ENCODE peak calls at places on chromosomes 13 and 19, in nine cellular contexts. One of them, this sample, is unnamed.

GRCh38 chr19:1251503-1252220 is 3.3 kb downstream of the MIDN start:
- DNase-seq in A549: no peak
- DNase-seq in coronary artery: no peak
- DNase-seq in AG09319: no peak
- DNase-seq in transverse colon: peak; percentile 52
- DNase-seq in OCI-LY7: peak; percentile 71
- DNase-seq in SK-N-SH: peak; percentile 65
- DNase-seq in esophagus squamous epithelium: peak; percentile 59
- DNase-seq in GM23338: no peak
- DNase-seq in this sample: no peak

GRCh38 chr13:106905380-106906259 is 337.7 kb upstream of the ARGLU1 start:
- DNase-seq in A549: no peak
- DNase-seq in coronary artery: no peak
- DNase-seq in AG09319: no peak
- DNase-seq in transverse colon: no peak
- DNase-seq in OCI-LY7: no peak
- DNase-seq in SK-N-SH: no peak
- DNase-seq in esophagus squamous epithelium: no peak
- DNase-seq in GM23338: no peak
- DNase-seq in this sample: no peak

GRCh38 chr19:32437096-32437495 is 31.5 kb downstream of the DPY19L3 start:
- DNase-seq in A549: no peak
- DNase-seq in coronary artery: no peak
- DNase-seq in AG09319: no peak
- DNase-seq in transverse colon: no peak
- DNase-seq in OCI-LY7: no peak
- DNase-seq in SK-N-SH: no peak
- DNase-seq in esophagus squamous epithelium: no peak
- DNase-seq in GM23338: no peak
- DNase-seq in this sample: no peak

GRCh38 chr13:73610799-73611592 is 523.2 kb downstream of the KLF12 start:
- DNase-seq in A549: no peak
- DNase-seq in coronary artery: no peak
- DNase-seq in AG09319: no peak
- DNase-seq in transverse colon: no peak
- DNase-seq in OCI-LY7: no peak
- DNase-seq in SK-N-SH: no peak
- DNase-seq in esophagus squamous epithelium: no peak
- DNase-seq in GM23338: no peak
- DNase-seq in this sample: no peak

GRCh38 chr19:50916069-50916468 is 4.9 kb upstream of the KLK4 start:
- DNase-seq in A549: no peak
- DNase-seq in coronary artery: no peak
- DNase-seq in AG09319: no peak
- DNase-seq in transverse colon: no peak
- DNase-seq in OCI-LY7: no peak
- DNase-seq in SK-N-SH: no peak
- DNase-seq in esophagus squamous epithelium: no peak
- DNase-seq in GM23338: no peak
- DNase-seq in this sample: no peak

GRCh38 chr13:93145199-93145598 is 81.4 kb upstream of the GPC6 start:
- DNase-seq in A549: no peak
- DNase-seq in coronary artery: no peak
- DNase-seq in AG09319: no peak
- DNase-seq in transverse colon: no peak
- DNase-seq in OCI-LY7: no peak
- DNase-seq in SK-N-SH: no peak
- DNase-seq in esophagus squamous epithelium: no peak
- DNase-seq in GM23338: peak; percentile 37
- DNase-seq in this sample: no peak

GRCh38 chr13:98525852-98526512 is 50.9 kb downstream of the STK24 start:
- DNase-seq in A549: no peak
- DNase-seq in coronary artery: no peak
- DNase-seq in AG09319: no peak
- DNase-seq in transverse colon: no peak
- DNase-seq in OCI-LY7: no peak
- DNase-seq in SK-N-SH: no peak
- DNase-seq in esophagus squamous epithelium: no peak
- DNase-seq in GM23338: no peak
- DNase-seq in this sample: peak; percentile 37

GRCh38 chr13:110137677-110138008 is 169.3 kb downstream of the COL4A1 start:
- DNase-seq in A549: peak; percentile 56
- DNase-seq in coronary artery: no peak
- DNase-seq in AG09319: no peak
- DNase-seq in transverse colon: peak; percentile 40
- DNase-seq in OCI-LY7: peak; percentile 10
- DNase-seq in SK-N-SH: peak; percentile 83
- DNase-seq in esophagus squamous epithelium: no peak
- DNase-seq in GM23338: no peak
- DNase-seq in this sample: peak; percentile 65

GRCh38 chr19:14158276-14159023 is 22.1 kb upstream of the ASF1B start:
- DNase-seq in A549: no peak
- DNase-seq in coronary artery: no peak
- DNase-seq in AG09319: no peak
- DNase-seq in transverse colon: no peak
- DNase-seq in OCI-LY7: no peak
- DNase-seq in SK-N-SH: no peak
- DNase-seq in esophagus squamous epithelium: no peak
- DNase-seq in GM23338: no peak
- DNase-seq in this sample: no peak

GRCh38 chr13:113152894-113153809 is 5.3 kb upstream of the PROZ start:
- DNase-seq in A549: no peak
- DNase-seq in coronary artery: peak; percentile 85
- DNase-seq in AG09319: no peak
- DNase-seq in transverse colon: peak; percentile 42
- DNase-seq in OCI-LY7: peak; percentile 4
- DNase-seq in SK-N-SH: peak; percentile 65
- DNase-seq in esophagus squamous epithelium: no peak
- DNase-seq in GM23338: peak; percentile 73
- DNase-seq in this sample: no peak

GRCh38 chr19:7386308-7386707 is 37.6 kb downstream of the ARHGEF18 start:
- DNase-seq in A549: peak; percentile 37
- DNase-seq in coronary artery: no peak
- DNase-seq in AG09319: no peak
- DNase-seq in transverse colon: no peak
- DNase-seq in OCI-LY7: no peak
- DNase-seq in SK-N-SH: no peak
- DNase-seq in esophagus squamous epithelium: no peak
- DNase-seq in GM23338: peak; percentile 52
- DNase-seq in this sample: no peak

GRCh38 chr19:40607311-40607871 is 6.2 kb downstream of the LTBP4 start:
- DNase-seq in A549: no peak
- DNase-seq in coronary artery: no peak
- DNase-seq in AG09319: no peak
- DNase-seq in transverse colon: peak; percentile 84
- DNase-seq in OCI-LY7: no peak
- DNase-seq in SK-N-SH: no peak
- DNase-seq in esophagus squamous epithelium: no peak
- DNase-seq in GM23338: peak; percentile 67
- DNase-seq in this sample: no peak

GRCh38 chr19:42115705-42116104 is 16.5 kb downstream of the POU2F2 start:
- DNase-seq in A549: no peak
- DNase-seq in coronary artery: no peak
- DNase-seq in AG09319: no peak
- DNase-seq in transverse colon: no peak
- DNase-seq in OCI-LY7: peak; percentile 53
- DNase-seq in SK-N-SH: no peak
- DNase-seq in esophagus squamous epithelium: no peak
- DNase-seq in GM23338: no peak
- DNase-seq in this sample: no peak

GRCh38 chr19:55620410-55620809 is 4.0 kb downstream of the ZNF784 start:
- DNase-seq in A549: no peak
- DNase-seq in coronary artery: no peak
- DNase-seq in AG09319: no peak
- DNase-seq in transverse colon: no peak
- DNase-seq in OCI-LY7: no peak
- DNase-seq in SK-N-SH: no peak
- DNase-seq in esophagus squamous epithelium: no peak
- DNase-seq in GM23338: no peak
- DNase-seq in this sample: no peak

GRCh38 chr19:52296773-52297600 is at the start of gene ZNF480:
- DNase-seq in A549: peak; percentile 63
- DNase-seq in coronary artery: peak; percentile 84
- DNase-seq in AG09319: peak; percentile 46
- DNase-seq in transverse colon: peak; percentile 89
- DNase-seq in OCI-LY7: peak; percentile 88
- DNase-seq in SK-N-SH: peak; percentile 93
- DNase-seq in esophagus squamous epithelium: peak; percentile 42
- DNase-seq in GM23338: peak; percentile 89
- DNase-seq in this sample: peak; percentile 79
- TF ChIP-seq CTCF in A549: no peak
- TF ChIP-seq CTCF in coronary artery: no peak
- TF ChIP-seq CTCF in AG09319: peak; percentile 12
- TF ChIP-seq CTCF in transverse colon: no peak
- TF ChIP-seq CTCF in OCI-LY7: no peak
- TF ChIP-seq CTCF in SK-N-SH: peak; percentile 19
- TF ChIP-seq CTCF in esophagus squamous epithelium: peak; percentile 26
- TF ChIP-seq CTCF in GM23338: no peak
- TF ChIP-seq CTCF in this sample: no peak

DNA sequence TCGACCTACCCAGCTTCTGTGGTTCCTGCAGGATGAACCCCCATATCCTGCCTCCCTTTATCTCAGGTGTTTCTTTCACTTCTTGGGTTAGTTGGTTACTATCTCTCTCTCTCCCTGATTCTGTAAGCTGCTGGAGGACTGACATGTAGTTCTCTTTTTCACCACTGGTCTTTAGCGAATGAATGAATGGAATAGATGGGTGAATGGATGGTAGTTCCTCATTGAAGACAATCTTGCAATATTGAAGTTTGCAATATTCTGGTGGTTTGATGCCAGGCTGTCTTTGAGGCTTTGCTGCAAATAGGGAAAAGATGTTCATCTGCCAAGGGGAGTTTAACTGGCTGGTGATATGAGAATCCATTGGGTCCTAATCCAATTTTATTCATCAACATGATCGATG is 120.2 kb downstream of the UBL3 start:
- DNase-seq in A549: no peak
- DNase-seq in coronary artery: no peak
- DNase-seq in AG09319: no peak
- DNase-seq in transverse colon: no peak
- DNase-seq in OCI-LY7: no peak
- DNase-seq in SK-N-SH: no peak
- DNase-seq in esophagus squamous epithelium: no peak
- DNase-seq in GM23338: peak; percentile 27
- DNase-seq in this sample: no peak
- TF ChIP-seq CTCF in A549: no peak
- TF ChIP-seq CTCF in coronary artery: no peak
- TF ChIP-seq CTCF in AG09319: no peak
- TF ChIP-seq CTCF in transverse colon: no peak
- TF ChIP-seq CTCF in OCI-LY7: peak; percentile 48
- TF ChIP-seq CTCF in SK-N-SH: peak; percentile 19
- TF ChIP-seq CTCF in esophagus squamous epithelium: no peak
- TF ChIP-seq CTCF in GM23338: peak; percentile 47
- TF ChIP-seq CTCF in this sample: no peak

GRCh38 chr13:69458013-69458412 is 649.6 kb upstream of the ATXN8OS start:
- DNase-seq in A549: no peak
- DNase-seq in coronary artery: no peak
- DNase-seq in AG09319: no peak
- DNase-seq in transverse colon: no peak
- DNase-seq in OCI-LY7: no peak
- DNase-seq in SK-N-SH: peak; percentile 39
- DNase-seq in esophagus squamous epithelium: no peak
- DNase-seq in GM23338: no peak
- DNase-seq in this sample: no peak

DNA sequence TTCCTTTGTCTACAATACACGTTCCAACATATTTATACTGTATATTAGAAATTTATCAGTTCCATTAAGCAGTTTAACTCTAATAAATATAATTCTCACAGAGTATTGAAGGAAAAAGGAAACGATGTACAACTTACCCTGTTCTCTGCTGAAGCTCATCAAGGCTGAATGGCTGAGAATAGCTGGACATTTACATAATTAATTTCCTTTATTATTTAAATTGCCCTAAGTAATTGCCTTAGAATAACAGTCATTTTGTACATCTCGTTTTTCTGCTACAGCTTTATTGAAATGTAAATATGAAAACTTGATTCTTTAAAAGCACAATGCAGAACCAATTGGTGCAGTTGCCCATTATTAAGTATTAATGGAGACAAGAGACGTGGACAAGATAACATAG is 648.3 kb upstream of the ATXN8OS start:
- DNase-seq in A549: no peak
- DNase-seq in coronary artery: no peak
- DNase-seq in AG09319: no peak
- DNase-seq in transverse colon: no peak
- DNase-seq in OCI-LY7: no peak
- DNase-seq in SK-N-SH: no peak
- DNase-seq in esophagus squamous epithelium: no peak
- DNase-seq in GM23338: no peak
- DNase-seq in this sample: no peak
- TF ChIP-seq CTCF in A549: no peak
- TF ChIP-seq CTCF in coronary artery: no peak
- TF ChIP-seq CTCF in AG09319: no peak
- TF ChIP-seq CTCF in transverse colon: no peak
- TF ChIP-seq CTCF in OCI-LY7: no peak
- TF ChIP-seq CTCF in SK-N-SH: no peak
- TF ChIP-seq CTCF in esophagus squamous epithelium: no peak
- TF ChIP-seq CTCF in GM23338: no peak
- TF ChIP-seq CTCF in this sample: no peak

GRCh38 chr13:53782400-53783030 is 753.9 kb downstream of the OLFM4 start:
- DNase-seq in A549: peak; percentile 1
- DNase-seq in coronary artery: no peak
- DNase-seq in AG09319: no peak
- DNase-seq in transverse colon: no peak
- DNase-seq in OCI-LY7: peak; percentile 50
- DNase-seq in SK-N-SH: peak; percentile 30
- DNase-seq in esophagus squamous epithelium: no peak
- DNase-seq in GM23338: peak; percentile 84
- DNase-seq in this sample: peak; percentile 30

GRCh38 chr13:53775807-53776206 is 747.2 kb downstream of the OLFM4 start:
- DNase-seq in A549: no peak
- DNase-seq in coronary artery: no peak
- DNase-seq in AG09319: no peak
- DNase-seq in transverse colon: no peak
- DNase-seq in OCI-LY7: no peak
- DNase-seq in SK-N-SH: no peak
- DNase-seq in esophagus squamous epithelium: no peak
- DNase-seq in GM23338: peak; percentile 23
- DNase-seq in this sample: no peak

GRCh38 chr13:53781941-53782340 is 753.3 kb downstream of the OLFM4 start:
- DNase-seq in A549: no peak
- DNase-seq in coronary artery: no peak
- DNase-seq in AG09319: no peak
- DNase-seq in transverse colon: no peak
- DNase-seq in OCI-LY7: no peak
- DNase-seq in SK-N-SH: no peak
- DNase-seq in esophagus squamous epithelium: no peak
- DNase-seq in GM23338: peak; percentile 46
- DNase-seq in this sample: no peak

GRCh38 chr13:53783466-53783865 is 754.9 kb downstream of the OLFM4 start:
- DNase-seq in A549: no peak
- DNase-seq in coronary artery: no peak
- DNase-seq in AG09319: no peak
- DNase-seq in transverse colon: no peak
- DNase-seq in OCI-LY7: no peak
- DNase-seq in SK-N-SH: no peak
- DNase-seq in esophagus squamous epithelium: no peak
- DNase-seq in GM23338: no peak
- DNase-seq in this sample: no peak

DNA sequence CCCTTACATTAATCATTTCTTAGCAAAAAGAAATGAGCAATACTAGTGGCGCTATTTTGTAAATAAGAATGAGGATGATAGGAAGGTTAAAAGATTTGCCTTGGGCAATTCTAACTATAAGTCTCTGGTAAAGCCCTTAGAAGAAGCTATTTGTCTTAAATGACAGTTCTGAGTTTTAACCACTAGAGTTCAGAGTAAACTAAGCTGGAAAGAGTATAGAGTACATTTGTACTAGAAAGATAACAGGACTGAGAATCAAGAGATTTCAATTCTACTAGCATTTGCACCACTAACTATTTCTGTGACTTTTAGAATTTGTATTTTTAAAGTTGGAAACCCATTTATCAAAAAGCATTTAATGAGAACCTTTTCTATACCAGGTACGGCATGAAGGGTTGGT is 750.3 kb downstream of the OLFM4 start:
- DNase-seq in A549: no peak
- DNase-seq in coronary artery: no peak
- DNase-seq in AG09319: no peak
- DNase-seq in transverse colon: no peak
- DNase-seq in OCI-LY7: no peak
- DNase-seq in SK-N-SH: no peak
- DNase-seq in esophagus squamous epithelium: no peak
- DNase-seq in GM23338: peak; percentile 40
- DNase-seq in this sample: no peak
- TF ChIP-seq CTCF in A549: no peak
- TF ChIP-seq CTCF in coronary artery: no peak
- TF ChIP-seq CTCF in AG09319: no peak
- TF ChIP-seq CTCF in transverse colon: no peak
- TF ChIP-seq CTCF in OCI-LY7: peak; percentile 25
- TF ChIP-seq CTCF in SK-N-SH: no peak
- TF ChIP-seq CTCF in esophagus squamous epithelium: no peak
- TF ChIP-seq CTCF in GM23338: peak; percentile 47
- TF ChIP-seq CTCF in this sample: no peak

This sample was measured in GM10248.